ENCODE peak calls at places on chromosomes 7 and 10, in six cellular contexts. S is frontal cortex; W is stimulated activated CD4-positive, alpha-beta T cell treated with anti-CD3 and anti-CD28 coated beads, Interleukin-2, amount 100 ng/mL, for 48 hours; I is iris pigment epithelial cell; O is AG04450; C is mucosa of gallbladder. U is an unnamed sample.

GRCh38 chr10:4656576-4657194 is 169.3 kb upstream of the AKR1E2 start:
- DNase-seq in O (no peak), I (peak), W (peak), S (peak), C (peak), U (no peak)

GRCh38 chr7:117066668-117067067 is 113.4 kb downstream of the ST7 start:
- DNase-seq in C (no peak), S (no peak), O (no peak), W (no peak), I (no peak), U (no peak)

GRCh38 chr7:50092579-50093411 is at the start of gene ZPBP:
- DNase-seq in C (peak), O (no peak), S (peak), I (peak), W (peak), U (peak)

GRCh38 chr7:21690717-21691116 is 147.9 kb downstream of the DNAH11 start:
- DNase-seq in I (no peak), O (no peak), C (no peak), W (no peak), S (peak), U (no peak)

GRCh38 chr7:2373124-2373556 is 18.5 kb downstream of the EIF3B start:
- DNase-seq in I (peak), S (no peak), O (no peak), W (no peak), C (peak), U (no peak)

GRCh38 chr7:99440195-99440594 is 1.5 kb downstream of the CPSF4 start:
- DNase-seq in S (no peak), I (peak), O (no peak), W (no peak), C (no peak), U (no peak)

GRCh38 chr7:154438571-154438970 is 386.4 kb downstream of the DPP6 start:
- DNase-seq in I (no peak), C (no peak), S (no peak), O (no peak), W (no peak), U (no peak)

GRCh38 chr10:69403519-69403918 is 13.2 kb downstream of the TACR2 start:
- DNase-seq in W (no peak), I (peak), S (no peak), O (peak), C (no peak), U (no peak)

GRCh38 chr7:66301737-66302136 is 96.6 kb downstream of the TPST1 start:
- DNase-seq in C (no peak), O (no peak), I (peak), S (no peak), W (no peak), U (no peak)

GRCh38 chr10:9137368-9137767 is 1082.9 kb downstream of the GATA3 start:
- DNase-seq in I (no peak), W (no peak), S (no peak), O (no peak), C (no peak), U (no peak)

GRCh38 chr7:141231018-141231792 is 157.3 kb downstream of the TMEM178B start:
- DNase-seq in W (no peak), C (no peak), I (peak), S (no peak), O (no peak), U (no peak)

GRCh38 chr7:1209097-1209496 is 23.6 kb upstream of the UNCX start:
- DNase-seq in S (no peak), O (no peak), C (no peak), I (no peak), W (no peak), U (no peak)

GRCh38 chr7:136064627-136065237 is 87.6 kb upstream of the MTPN start:
- DNase-seq in O (no peak), I (no peak), C (no peak), S (no peak), W (no peak), U (no peak)

GRCh38 chr10:21587391-21587790 is 53.4 kb downstream of the MLLT10 start:
- DNase-seq in C (no peak), O (no peak), S (no peak), W (no peak), I (no peak), U (no peak)

U was measured in epithelial cell of proximal tubule.